ENCODE peak calls at places on chromosomes 1 and 21, in four cellular contexts. One of them, this sample, is unnamed.

GRCh38 chr1:221778535-221779142 is 36.8 kb upstream of the DUSP10 start:
- DNase-seq in NCI-H1092: no peak
- DNase-seq in NCI-H460: no peak
- DNase-seq in NCI-H774: no peak
- DNase-seq in this sample: no peak

GRCh38 chr1:227370463-227371254 is 52.4 kb upstream of the CDC42BPA start:
- DNase-seq in NCI-H1092: no peak
- DNase-seq in NCI-H774: no peak
- DNase-seq in NCI-H460: peak; percentile 72
- DNase-seq in this sample: no peak

GRCh38 chr1:32337855-32338636 is 2.0 kb upstream of the MARCKSL1 start:
- DNase-seq in NCI-H1092: no peak
- DNase-seq in NCI-H460: no peak
- DNase-seq in NCI-H774: no peak
- DNase-seq in this sample: no peak

GRCh38 chr1:36258960-36259344 is 34.7 kb downstream of the THRAP3 start:
- DNase-seq in NCI-H774: no peak
- DNase-seq in NCI-H460: no peak
- DNase-seq in NCI-H1092: no peak
- DNase-seq in this sample: no peak

GRCh38 chr21:44455524-44456206 is 355 bp downstream of the LRRC3 start:
- DNase-seq in NCI-H1092: peak; percentile 13
- DNase-seq in NCI-H460: peak; percentile 23
- DNase-seq in NCI-H774: no peak
- DNase-seq in this sample: no peak

GRCh38 chr21:14358775-14359174 is 24.2 kb downstream of the HSPA13 start:
- DNase-seq in NCI-H1092: no peak
- DNase-seq in NCI-H774: no peak
- DNase-seq in NCI-H460: no peak
- DNase-seq in this sample: no peak

GRCh38 chr1:84973493-84974334 is 23.2 kb downstream of the MCOLN2 start:
- DNase-seq in NCI-H1092: no peak
- DNase-seq in NCI-H460: no peak
- DNase-seq in NCI-H774: no peak
- DNase-seq in this sample: no peak

GRCh38 chr1:110089561-110090275 is 19.2 kb upstream of the ALX3 start:
- DNase-seq in NCI-H1092: no peak
- DNase-seq in NCI-H460: no peak
- DNase-seq in NCI-H774: no peak
- DNase-seq in this sample: no peak

GRCh38 chr1:201359031-201359872 is 18.2 kb downstream of the TNNT2 start:
- DNase-seq in NCI-H460: no peak
- DNase-seq in NCI-H774: no peak
- DNase-seq in NCI-H1092: no peak
- DNase-seq in this sample: no peak

GRCh38 chr1:238329671-238330070 is 438.9 kb upstream of the ZP4 start:
- DNase-seq in NCI-H1092: no peak
- DNase-seq in NCI-H460: no peak
- DNase-seq in NCI-H774: no peak
- DNase-seq in this sample: no peak

GRCh38 chr1:43303477-43304286 is 2.9 kb downstream of the TIE1 start:
- DNase-seq in NCI-H1092: no peak
- DNase-seq in NCI-H460: no peak
- DNase-seq in NCI-H774: no peak
- DNase-seq in this sample: no peak

GRCh38 chr1:247077234-247077633 is 1.4 kb downstream of the ZNF670 start:
- DNase-seq in NCI-H1092: no peak
- DNase-seq in NCI-H774: no peak
- DNase-seq in NCI-H460: no peak
- DNase-seq in this sample: no peak

GRCh38 chr1:202952818-202953217 is 5.3 kb downstream of the ADIPOR1 start:
- DNase-seq in NCI-H1092: no peak
- DNase-seq in NCI-H460: no peak
- DNase-seq in NCI-H774: no peak
- DNase-seq in this sample: no peak

GRCh38 chr1:43302226-43302625 is 1.4 kb downstream of the TIE1 start:
- DNase-seq in NCI-H774: no peak
- DNase-seq in NCI-H1092: no peak
- DNase-seq in NCI-H460: no peak
- DNase-seq in this sample: no peak

GRCh38 chr1:164803366-164803765 is 244.4 kb downstream of the PBX1 start:
- DNase-seq in NCI-H460: peak; percentile 93
- DNase-seq in NCI-H1092: no peak
- DNase-seq in NCI-H774: no peak
- DNase-seq in this sample: no peak

GRCh38 chr1:179137623-179138235 is 55.9 kb downstream of the TOR3A start:
- DNase-seq in NCI-H774: no peak
- DNase-seq in NCI-H1092: no peak
- DNase-seq in NCI-H460: no peak
- DNase-seq in this sample: no peak

GRCh38 chr1:2596530-2597333 is 10.2 kb downstream of the PRXL2B start:
- DNase-seq in NCI-H1092: no peak
- DNase-seq in NCI-H774: no peak
- DNase-seq in NCI-H460: no peak
- DNase-seq in this sample: no peak

GRCh38 chr1:4084053-4084431 is 184.0 kb upstream of the C1orf174 start:
- DNase-seq in NCI-H460: no peak
- DNase-seq in NCI-H774: no peak
- DNase-seq in NCI-H1092: no peak
- DNase-seq in this sample: no peak

GRCh38 chr1:204421441-204421840 is 9.8 kb upstream of the PPP1R15B start:
- DNase-seq in NCI-H1092: no peak
- DNase-seq in NCI-H460: no peak
- DNase-seq in NCI-H774: no peak
- DNase-seq in this sample: no peak

GRCh38 chr1:60132985-60133673 is 59.6 kb upstream of the C1orf87 start:
- DNase-seq in NCI-H460: no peak
- DNase-seq in NCI-H1092: no peak
- DNase-seq in NCI-H774: no peak
- DNase-seq in this sample: no peak

GRCh38 chr1:84998642-84999280 is 1.8 kb upstream of the MCOLN2 start:
- DNase-seq in NCI-H460: no peak
- DNase-seq in NCI-H1092: no peak
- DNase-seq in NCI-H774: no peak
- DNase-seq in this sample: no peak

GRCh38 chr1:118158918-118159317 is 26.1 kb downstream of the SPAG17 start:
- DNase-seq in NCI-H1092: no peak
- DNase-seq in NCI-H460: no peak
- DNase-seq in NCI-H774: no peak
- DNase-seq in this sample: no peak

GRCh38 chr1:187952446-187952845 is 1123.7 kb downstream of the PLA2G4A start:
- DNase-seq in NCI-H460: no peak
- DNase-seq in NCI-H1092: no peak
- DNase-seq in NCI-H774: no peak
- DNase-seq in this sample: no peak

GRCh38 chr1:109895720-109896504 is 14.7 kb upstream of the CSF1 start:
- DNase-seq in NCI-H1092: no peak
- DNase-seq in NCI-H774: no peak
- DNase-seq in NCI-H460: no peak
- DNase-seq in this sample: no peak

GRCh38 chr1:15046487-15047165 is 106.9 kb upstream of the TMEM51 start:
- DNase-seq in NCI-H774: peak; percentile 2
- DNase-seq in NCI-H1092: peak; percentile 52
- DNase-seq in NCI-H460: peak; percentile 41
- DNase-seq in this sample: peak; percentile 12

GRCh38 chr21:38925923-38926322 is 120.2 kb downstream of the ETS2 start:
- DNase-seq in NCI-H1092: no peak
- DNase-seq in NCI-H774: no peak
- DNase-seq in NCI-H460: no peak
- DNase-seq in this sample: no peak

GRCh38 chr21:38333290-38334272 is 76.8 kb downstream of the KCNJ15 start:
- DNase-seq in NCI-H1092: no peak
- DNase-seq in NCI-H774: no peak
- DNase-seq in NCI-H460: no peak
- DNase-seq in this sample: no peak

GRCh38 chr21:29075706-29076447 is 2.4 kb upstream of the CCT8 start:
- DNase-seq in NCI-H460: no peak
- DNase-seq in NCI-H774: no peak
- DNase-seq in NCI-H1092: no peak
- DNase-seq in this sample: no peak

GRCh38 chr1:16009030-16009460 is 5.0 kb downstream of the SRARP start:
- DNase-seq in NCI-H774: peak; percentile 2
- DNase-seq in NCI-H460: peak; percentile 63
- DNase-seq in NCI-H1092: peak; percentile 68
- DNase-seq in this sample: no peak

This sample was measured in SHP77 treated with DMSO at 0.1 percent for 48 hours.